ENCODE peak calls at places on chromosome 20, in seven cellular contexts. One of them, this sample, is unnamed.
A peak's percentile ranks its signal among the peaks of the same experiment; 100 is the strongest.

GRCh38 chr20:52484438-52484837 is 292.9 kb upstream of the ZFP64 start:
- DNase-seq in CD8-positive, alpha-beta T cell: no peak
- DNase-seq in neural progenitor cell: no peak
- DNase-seq in uterus: no peak
- DNase-seq in left lung: no peak
- DNase-seq in heart left ventricle: no peak
- DNase-seq in astrocyte: peak; percentile 87
- DNase-seq in this sample: no peak

GRCh38 chr20:14744723-14745122 is 407.3 kb upstream of the FLRT3 start:
- DNase-seq in CD8-positive, alpha-beta T cell: no peak
- DNase-seq in neural progenitor cell: no peak
- DNase-seq in uterus: no peak
- DNase-seq in left lung: no peak
- DNase-seq in heart left ventricle: no peak
- DNase-seq in astrocyte: no peak
- DNase-seq in this sample: no peak

GRCh38 chr20:37245671-37246237 is 15.9 kb downstream of the GHRH start:
- DNase-seq in CD8-positive, alpha-beta T cell: no peak
- DNase-seq in neural progenitor cell: peak; percentile 92
- DNase-seq in uterus: no peak
- DNase-seq in left lung: no peak
- DNase-seq in heart left ventricle: no peak
- DNase-seq in astrocyte: no peak
- DNase-seq in this sample: no peak

GRCh38 chr20:52365688-52366087 is 174.1 kb upstream of the ZFP64 start:
- DNase-seq in CD8-positive, alpha-beta T cell: no peak
- DNase-seq in neural progenitor cell: no peak
- DNase-seq in uterus: no peak
- DNase-seq in left lung: no peak
- DNase-seq in heart left ventricle: no peak
- DNase-seq in astrocyte: no peak
- DNase-seq in this sample: no peak

GRCh38 chr20:39632757-39633156 is 670.6 kb downstream of the DHX35 start:
- DNase-seq in CD8-positive, alpha-beta T cell: no peak
- DNase-seq in neural progenitor cell: no peak
- DNase-seq in uterus: no peak
- DNase-seq in left lung: no peak
- DNase-seq in heart left ventricle: no peak
- DNase-seq in astrocyte: no peak
- DNase-seq in this sample: no peak

GRCh38 chr20:22581437-22582385 is 2.7 kb downstream of the FOXA2 start:
- DNase-seq in CD8-positive, alpha-beta T cell: no peak
- DNase-seq in neural progenitor cell: peak; percentile 61
- DNase-seq in uterus: no peak
- DNase-seq in left lung: no peak
- DNase-seq in heart left ventricle: no peak
- DNase-seq in astrocyte: no peak
- DNase-seq in this sample: no peak

GRCh38 chr20:18032977-18033892 is 24.5 kb downstream of the OVOL2 start:
- DNase-seq in CD8-positive, alpha-beta T cell: no peak
- DNase-seq in neural progenitor cell: peak; percentile 90
- DNase-seq in uterus: no peak
- DNase-seq in left lung: no peak
- DNase-seq in heart left ventricle: no peak
- DNase-seq in astrocyte: no peak
- DNase-seq in this sample: no peak

GRCh38 chr20:667351-668034 is 8.1 kb downstream of the SCRT2 start:
- DNase-seq in CD8-positive, alpha-beta T cell: peak; percentile 48
- DNase-seq in neural progenitor cell: peak; percentile 80
- DNase-seq in uterus: no peak
- DNase-seq in left lung: peak; percentile 59
- DNase-seq in heart left ventricle: no peak
- DNase-seq in astrocyte: no peak
- DNase-seq in this sample: peak; percentile 22

GRCh38 chr20:17431621-17432364 is 99.4 kb downstream of the BFSP1 start:
- DNase-seq in CD8-positive, alpha-beta T cell: peak; percentile 26
- DNase-seq in neural progenitor cell: peak; percentile 77
- DNase-seq in uterus: peak; percentile 19
- DNase-seq in left lung: no peak
- DNase-seq in heart left ventricle: peak; percentile 40
- DNase-seq in astrocyte: peak; percentile 10
- DNase-seq in this sample: peak; percentile 18

GRCh38 chr20:10761232-10761631 is 87.4 kb upstream of the JAG1 start:
- DNase-seq in CD8-positive, alpha-beta T cell: no peak
- DNase-seq in neural progenitor cell: no peak
- DNase-seq in uterus: no peak
- DNase-seq in left lung: no peak
- DNase-seq in heart left ventricle: no peak
- DNase-seq in astrocyte: peak; percentile 98
- DNase-seq in this sample: peak; percentile 96

GRCh38 chr20:50834599-50835005 is 39.7 kb downstream of the BCAS4 start:
- DNase-seq in CD8-positive, alpha-beta T cell: no peak
- DNase-seq in neural progenitor cell: no peak
- DNase-seq in uterus: no peak
- DNase-seq in left lung: no peak
- DNase-seq in heart left ventricle: no peak
- DNase-seq in astrocyte: peak; percentile 96
- DNase-seq in this sample: peak; percentile 34

GRCh38 chr20:46023999-46024398 is 5.0 kb upstream of the SLC12A5 start:
- DNase-seq in CD8-positive, alpha-beta T cell: no peak
- DNase-seq in neural progenitor cell: no peak
- DNase-seq in uterus: no peak
- DNase-seq in left lung: no peak
- DNase-seq in heart left ventricle: no peak
- DNase-seq in astrocyte: no peak
- DNase-seq in this sample: no peak

GRCh38 chr20:33415948-33416347 is 14.6 kb upstream of the CDK5RAP1 start:
- DNase-seq in CD8-positive, alpha-beta T cell: no peak
- DNase-seq in neural progenitor cell: peak; percentile 67
- DNase-seq in uterus: no peak
- DNase-seq in left lung: no peak
- DNase-seq in heart left ventricle: peak; percentile 60
- DNase-seq in astrocyte: no peak
- DNase-seq in this sample: no peak

GRCh38 chr20:38021373-38021772 is 11.9 kb downstream of the TTI1 start:
- DNase-seq in CD8-positive, alpha-beta T cell: no peak
- DNase-seq in neural progenitor cell: no peak
- DNase-seq in uterus: no peak
- DNase-seq in left lung: no peak
- DNase-seq in heart left ventricle: no peak
- DNase-seq in astrocyte: no peak
- DNase-seq in this sample: no peak

GRCh38 chr20:44692932-44693476 is 22.2 kb upstream of the CCN5 start:
- DNase-seq in CD8-positive, alpha-beta T cell: no peak
- DNase-seq in neural progenitor cell: no peak
- DNase-seq in uterus: peak; percentile 84
- DNase-seq in left lung: peak; percentile 66
- DNase-seq in heart left ventricle: peak; percentile 84
- DNase-seq in astrocyte: peak; percentile 94
- DNase-seq in this sample: peak; percentile 96

GRCh38 chr20:15977026-15977425 is 596.2 kb downstream of the KIF16B start:
- DNase-seq in CD8-positive, alpha-beta T cell: no peak
- DNase-seq in neural progenitor cell: peak; percentile 7
- DNase-seq in uterus: no peak
- DNase-seq in left lung: no peak
- DNase-seq in heart left ventricle: no peak
- DNase-seq in astrocyte: no peak
- DNase-seq in this sample: no peak

GRCh38 chr20:49583669-49584417 is 15.9 kb upstream of the PTGIS start:
- DNase-seq in CD8-positive, alpha-beta T cell: no peak
- DNase-seq in neural progenitor cell: no peak
- DNase-seq in uterus: peak; percentile 93
- DNase-seq in left lung: peak; percentile 69
- DNase-seq in heart left ventricle: peak; percentile 89
- DNase-seq in astrocyte: peak; percentile 99
- DNase-seq in this sample: peak; percentile 93

GRCh38 chr20:63890616-63891015 is 4.3 kb upstream of the DNAJC5 start:
- DNase-seq in CD8-positive, alpha-beta T cell: no peak
- DNase-seq in neural progenitor cell: no peak
- DNase-seq in uterus: no peak
- DNase-seq in left lung: no peak
- DNase-seq in heart left ventricle: no peak
- DNase-seq in astrocyte: no peak
- DNase-seq in this sample: no peak
- H3K27ac ChIP-seq in CD8-positive, alpha-beta T cell: no peak overlapping the region
- H3K27ac ChIP-seq in neural progenitor cell: no peak overlapping the region
- H3K27ac ChIP-seq in uterus: no peak overlapping the region
- H3K27ac ChIP-seq in left lung: peak overlapping the region; percentile 57
- H3K27ac ChIP-seq in heart left ventricle: no peak overlapping the region
- H3K27ac ChIP-seq in astrocyte: no peak overlapping the region
- H3K27ac ChIP-seq in this sample: no peak overlapping the region

DNA sequence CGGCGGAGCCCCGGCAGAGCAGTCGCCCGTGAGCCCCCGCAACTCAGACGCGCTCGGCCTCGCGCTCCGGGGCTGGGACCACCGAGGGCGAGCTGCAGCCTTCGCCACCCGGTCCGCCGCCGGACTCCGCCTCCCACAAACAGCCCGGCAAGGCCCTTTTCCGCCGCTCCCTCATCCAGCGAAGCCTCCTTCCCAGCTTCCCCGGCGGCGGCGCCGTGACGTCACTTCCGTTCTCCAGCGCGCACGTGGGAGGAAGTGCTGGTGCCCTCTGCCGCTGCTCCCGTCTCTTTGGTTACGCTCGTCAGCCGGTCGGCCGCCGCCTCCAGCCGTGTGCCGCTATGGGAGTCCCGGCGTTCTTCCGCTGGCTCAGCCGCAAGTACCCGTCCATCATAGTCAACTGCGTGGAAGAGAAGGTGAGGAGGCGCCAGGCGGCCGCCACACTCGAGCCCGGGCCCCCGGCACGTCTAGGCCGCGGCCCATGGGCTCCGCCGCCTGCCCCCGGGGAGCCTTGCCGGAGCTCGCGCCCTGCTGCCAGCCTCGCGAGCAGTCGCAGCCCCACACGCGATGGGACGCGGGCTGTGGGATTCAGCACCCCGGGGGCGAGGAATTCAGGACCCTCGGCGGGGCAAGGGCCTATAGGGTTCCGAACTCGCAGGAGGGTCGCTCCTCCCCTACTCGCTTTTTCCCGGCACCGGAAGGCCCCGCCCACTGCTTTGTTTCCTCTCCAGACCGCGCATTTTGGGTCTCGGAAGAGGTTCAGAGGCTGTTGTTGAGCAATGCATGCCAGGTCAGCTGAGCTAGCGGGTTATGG is at the start of gene XRN2:
- DNase-seq in CD8-positive, alpha-beta T cell: peak; percentile 94
- DNase-seq in neural progenitor cell: peak; percentile 97
- DNase-seq in uterus: peak; percentile 94
- DNase-seq in left lung: peak; percentile 96
- DNase-seq in heart left ventricle: peak; percentile 97
- DNase-seq in astrocyte: peak; percentile 90
- DNase-seq in this sample: peak; percentile 88
- TF ChIP-seq CTCF in CD8-positive, alpha-beta T cell: no peak
- TF ChIP-seq CTCF in neural progenitor cell: peak; percentile 15
- TF ChIP-seq CTCF in uterus: no peak
- TF ChIP-seq CTCF in left lung: no peak
- TF ChIP-seq CTCF in heart left ventricle: no peak
- TF ChIP-seq CTCF in astrocyte: no peak
- TF ChIP-seq CTCF in this sample: peak; percentile 27

DNA sequence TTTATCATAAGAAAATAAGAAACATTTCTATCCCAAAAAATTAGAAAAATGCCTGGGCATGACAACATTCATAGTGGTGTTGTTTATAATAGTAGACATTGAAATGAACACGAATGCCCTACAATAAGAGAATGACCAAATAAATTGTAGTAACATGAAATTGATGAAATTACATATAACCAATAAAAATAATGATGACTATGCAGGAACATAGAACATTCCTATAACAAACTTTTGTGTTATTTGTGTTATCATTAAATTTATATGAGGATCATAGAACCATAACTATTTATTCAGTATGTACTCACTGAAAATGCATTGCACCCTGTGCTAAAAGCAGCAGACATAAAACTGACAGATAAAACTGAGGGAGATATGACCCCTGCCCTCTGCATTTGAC is 399.7 kb downstream of the CBLN4 start:
- DNase-seq in CD8-positive, alpha-beta T cell: no peak
- DNase-seq in neural progenitor cell: no peak
- DNase-seq in uterus: no peak
- DNase-seq in left lung: no peak
- DNase-seq in heart left ventricle: no peak
- DNase-seq in astrocyte: no peak
- DNase-seq in this sample: no peak
- H3K27ac ChIP-seq in CD8-positive, alpha-beta T cell: no peak overlapping the region
- H3K27ac ChIP-seq in neural progenitor cell: no peak overlapping the region
- H3K27ac ChIP-seq in uterus: no peak overlapping the region
- H3K27ac ChIP-seq in left lung: no peak overlapping the region
- H3K27ac ChIP-seq in heart left ventricle: no peak overlapping the region
- H3K27ac ChIP-seq in astrocyte: no peak overlapping the region
- H3K27ac ChIP-seq in this sample: no peak overlapping the region

DNA sequence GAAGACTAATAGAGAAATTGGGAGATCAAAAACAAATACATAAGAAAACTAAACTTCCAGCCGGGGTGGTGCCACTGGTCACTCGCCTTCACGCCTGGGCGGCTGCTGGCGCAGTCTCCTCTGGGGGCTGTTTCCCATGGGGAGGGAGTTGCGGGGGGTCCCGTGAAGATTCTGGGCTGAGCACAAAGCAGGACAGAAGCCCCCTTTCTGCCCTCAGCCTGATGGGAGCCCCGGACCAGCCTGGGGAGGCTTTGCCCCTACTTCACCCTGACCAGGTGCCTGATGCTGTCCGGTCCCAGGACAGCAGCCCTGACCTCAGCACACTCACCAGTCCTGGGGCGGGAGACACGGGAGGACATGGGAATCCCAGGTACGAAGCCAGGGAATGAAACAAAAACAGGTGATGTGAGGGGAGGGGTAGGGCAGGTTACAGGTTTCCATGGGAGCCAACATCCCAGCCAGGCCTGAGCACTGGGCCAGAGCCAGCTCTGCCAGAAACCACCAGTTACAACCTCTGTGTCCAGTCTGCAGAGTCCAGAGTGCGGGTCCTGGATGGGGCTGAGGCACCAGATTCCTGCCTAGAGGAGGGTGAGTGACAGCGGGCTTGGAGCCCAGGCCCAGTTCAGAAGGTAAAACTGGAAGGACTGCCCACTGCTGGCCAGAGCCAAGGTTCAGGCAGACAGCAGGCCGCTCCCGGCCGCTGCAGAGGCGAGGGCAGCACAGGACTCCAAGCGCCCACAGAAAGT is 326.4 kb downstream of the TAF4 start:
- DNase-seq in CD8-positive, alpha-beta T cell: no peak
- DNase-seq in neural progenitor cell: peak; percentile 21
- DNase-seq in uterus: no peak
- DNase-seq in left lung: no peak
- DNase-seq in heart left ventricle: no peak
- DNase-seq in astrocyte: no peak
- DNase-seq in this sample: no peak
- TF ChIP-seq CTCF in CD8-positive, alpha-beta T cell: no peak
- TF ChIP-seq CTCF in neural progenitor cell: no peak
- TF ChIP-seq CTCF in uterus: no peak
- TF ChIP-seq CTCF in left lung: no peak
- TF ChIP-seq CTCF in heart left ventricle: no peak
- TF ChIP-seq CTCF in astrocyte: no peak
- TF ChIP-seq CTCF in this sample: no peak

GRCh38 chr20:62489186-62489939 is 13.6 kb upstream of the GATA5 start:
- DNase-seq in CD8-positive, alpha-beta T cell: no peak
- DNase-seq in neural progenitor cell: no peak
- DNase-seq in uterus: no peak
- DNase-seq in left lung: no peak
- DNase-seq in heart left ventricle: no peak
- DNase-seq in astrocyte: no peak
- DNase-seq in this sample: peak; percentile 10
- H3K27ac ChIP-seq in CD8-positive, alpha-beta T cell: no peak overlapping the region
- H3K27ac ChIP-seq in neural progenitor cell: no peak overlapping the region
- H3K27ac ChIP-seq in uterus: no peak overlapping the region
- H3K27ac ChIP-seq in left lung: no peak overlapping the region
- H3K27ac ChIP-seq in heart left ventricle: no peak overlapping the region
- H3K27ac ChIP-seq in astrocyte: no peak overlapping the region
- H3K27ac ChIP-seq in this sample: no peak overlapping the region

GRCh38 chr20:3470627-3471396 is at the start of gene ATRN:
- DNase-seq in CD8-positive, alpha-beta T cell: peak; percentile 85
- DNase-seq in neural progenitor cell: peak; percentile 91
- DNase-seq in uterus: peak; percentile 88
- DNase-seq in left lung: peak; percentile 91
- DNase-seq in heart left ventricle: peak; percentile 95
- DNase-seq in astrocyte: peak; percentile 85
- DNase-seq in this sample: peak; percentile 89
- TF ChIP-seq CTCF in CD8-positive, alpha-beta T cell: no peak
- TF ChIP-seq CTCF in neural progenitor cell: peak; percentile 9
- TF ChIP-seq CTCF in uterus: no peak
- TF ChIP-seq CTCF in left lung: no peak
- TF ChIP-seq CTCF in heart left ventricle: no peak
- TF ChIP-seq CTCF in astrocyte: no peak
- TF ChIP-seq CTCF in this sample: peak; percentile 2